ENCODE peak calls at places on chromosomes 13 and 19, in five cellular contexts. C is body of pancreas, N is BJ, R is heart right ventricle, X is stomach. L is an unnamed sample.

GRCh38 chr13:26485288-26485687 is 72.2 kb upstream of the WASF3 start:
- DNase-seq in C (no peak), N (no peak), R (no peak), X (no peak), L (no peak)

GRCh38 chr19:5358173-5358800 is 17.7 kb upstream of the PTPRS start:
- DNase-seq in C (no peak), N (no peak), R (no peak), X (no peak), L (peak; percentile 20)

GRCh38 chr19:40529093-40529954 is 47.3 kb upstream of the SHKBP1 start:
- DNase-seq in C (peak; percentile 86), N (peak; percentile 9), R (peak; percentile 86), X (peak; percentile 91), L (peak; percentile 82)

GRCh38 chr13:42064259-42064658 is 15.8 kb downstream of the DGKH start:
- DNase-seq in C (no peak), N (no peak), R (no peak), X (no peak), L (peak; percentile 76)

GRCh38 chr13:110014719-110015118 is 228.3 kb upstream of the IRS2 start:
- DNase-seq in C (peak; percentile 85), N (no peak), R (no peak), X (no peak), L (peak; percentile 77)

GRCh38 chr13:113053801-113054604 is 51.6 kb upstream of the F7 start:
- DNase-seq in C (no peak), N (no peak), R (peak; percentile 8), X (no peak), L (no peak)

GRCh38 chr19:8097681-8098567 is 45.4 kb downstream of the CCL25 start:
- DNase-seq in C (no peak), N (no peak), R (no peak), X (no peak), L (no peak)

GRCh38 chr13:88248393-88248792 is 577.2 kb downstream of the SLITRK5 start:
- DNase-seq in C (no peak), N (no peak), R (no peak), X (no peak), L (no peak)

GRCh38 chr13:65417953-65418352 is 1812.2 kb downstream of the PCDH9 start:
- DNase-seq in C (no peak), N (no peak), R (no peak), X (no peak), L (no peak)

GRCh38 chr19:45717131-45717982 is 13.3 kb downstream of the FBXO46 start:
- DNase-seq in C (peak; percentile 99), N (peak; percentile 94), R (peak; percentile 99), X (peak; percentile 99), L (peak; percentile 100)

GRCh38 chr13:40794414-40795368 is 5.3 kb downstream of the SLC25A15 start:
- DNase-seq in C (no peak), N (no peak), R (no peak), X (no peak), L (no peak)

GRCh38 chr19:33767898-33768413 is 28.7 kb upstream of the KCTD15 start:
- DNase-seq in C (no peak), N (no peak), R (no peak), X (no peak), L (peak; percentile 24)

DNA sequence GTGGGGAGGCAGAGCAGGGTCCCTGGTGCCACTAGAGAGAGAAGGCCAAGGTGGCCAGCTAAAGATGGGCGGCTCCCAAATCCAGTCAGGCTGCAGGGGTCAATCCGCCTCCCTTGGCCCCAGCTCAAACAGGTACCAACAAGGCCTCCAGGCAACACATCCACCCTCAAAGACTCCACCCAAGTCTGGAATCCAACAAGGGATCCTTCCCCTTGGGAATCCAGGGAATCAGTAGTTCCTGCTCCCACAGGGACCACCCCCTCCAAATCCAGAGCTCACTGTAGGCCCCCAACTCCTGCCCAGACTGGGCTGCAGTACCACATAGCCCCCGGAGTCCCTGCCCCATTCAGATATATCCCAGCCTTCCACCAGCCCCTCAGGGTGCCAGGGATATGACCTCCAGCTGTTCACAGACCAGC is 3.3 kb downstream of the ERF start:
- DNase-seq in C (no peak), N (no peak), R (no peak), X (no peak), L (no peak)
- H3K4me3 ChIP-seq in C (no peak overlapping the region), N (peak overlapping the region; percentile 14), R (peak overlapping the region; percentile 89), X (peak overlapping the region; percentile 97), L (peak overlapping the region; percentile 82)

GRCh38 chr13:33874871-33875270 is 56.9 kb downstream of the RFC3 start:
- DNase-seq in C (no peak), N (no peak), R (no peak), X (no peak), L (no peak)
- TF ChIP-seq CTCF in C (no peak), N (peak; percentile 24), R (no peak), X (no peak), L (no peak)

DNA sequence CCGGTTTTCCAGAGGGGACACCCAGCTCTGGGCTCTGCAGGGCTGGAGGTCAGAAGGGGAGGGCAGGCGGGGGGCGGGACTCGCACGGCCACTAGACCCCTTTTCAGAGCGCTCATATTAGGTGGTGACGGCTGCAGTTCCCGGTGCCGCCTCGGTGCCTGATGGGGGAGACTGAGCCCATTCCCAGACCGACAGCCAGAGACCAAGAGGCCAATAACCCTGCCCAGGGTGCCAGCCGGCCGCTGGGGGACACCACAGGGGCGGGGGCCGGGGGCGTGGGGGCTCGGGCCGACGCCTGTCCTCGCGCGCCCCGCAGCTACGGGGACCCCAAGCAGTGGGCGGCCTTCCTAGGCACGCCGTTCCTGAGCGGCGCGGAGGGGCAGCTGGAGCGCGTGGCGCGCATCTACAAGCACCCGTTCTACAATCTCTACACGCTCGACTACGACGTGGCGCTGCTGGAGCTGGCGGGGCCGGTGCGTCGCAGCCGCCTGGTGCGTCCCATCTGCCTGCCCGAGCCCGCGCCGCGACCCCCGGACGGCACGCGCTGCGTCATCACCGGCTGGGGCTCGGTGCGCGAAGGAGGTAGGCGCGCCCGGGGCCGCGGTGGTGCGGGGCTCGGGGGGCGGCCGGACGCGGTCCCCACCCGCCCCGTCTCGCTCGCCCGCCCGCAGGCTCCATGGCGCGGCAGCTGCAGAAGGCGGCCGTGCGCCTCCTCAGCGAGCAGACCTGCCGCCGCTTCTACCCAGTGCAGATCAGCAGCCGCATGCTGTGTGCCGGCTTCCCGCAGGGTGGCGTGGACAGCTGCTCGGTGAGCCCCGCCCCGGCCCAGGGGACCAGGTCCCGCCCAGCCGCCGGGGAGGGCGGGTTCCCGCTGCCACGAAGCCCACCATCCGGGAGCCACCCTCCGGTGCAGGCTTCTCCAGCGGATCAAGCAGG is 2.4 kb downstream of the TIMM13 start:
- DNase-seq in C (peak; percentile 70), N (no peak), R (peak; percentile 47), X (peak; percentile 30), L (peak; percentile 69)
- H3K4me3 ChIP-seq in C (peak overlapping the region; percentile 3), N (peak overlapping the region; percentile 21), R (peak overlapping the region; percentile 95), X (peak overlapping the region; percentile 99), L (peak overlapping the region; percentile 22)

DNA sequence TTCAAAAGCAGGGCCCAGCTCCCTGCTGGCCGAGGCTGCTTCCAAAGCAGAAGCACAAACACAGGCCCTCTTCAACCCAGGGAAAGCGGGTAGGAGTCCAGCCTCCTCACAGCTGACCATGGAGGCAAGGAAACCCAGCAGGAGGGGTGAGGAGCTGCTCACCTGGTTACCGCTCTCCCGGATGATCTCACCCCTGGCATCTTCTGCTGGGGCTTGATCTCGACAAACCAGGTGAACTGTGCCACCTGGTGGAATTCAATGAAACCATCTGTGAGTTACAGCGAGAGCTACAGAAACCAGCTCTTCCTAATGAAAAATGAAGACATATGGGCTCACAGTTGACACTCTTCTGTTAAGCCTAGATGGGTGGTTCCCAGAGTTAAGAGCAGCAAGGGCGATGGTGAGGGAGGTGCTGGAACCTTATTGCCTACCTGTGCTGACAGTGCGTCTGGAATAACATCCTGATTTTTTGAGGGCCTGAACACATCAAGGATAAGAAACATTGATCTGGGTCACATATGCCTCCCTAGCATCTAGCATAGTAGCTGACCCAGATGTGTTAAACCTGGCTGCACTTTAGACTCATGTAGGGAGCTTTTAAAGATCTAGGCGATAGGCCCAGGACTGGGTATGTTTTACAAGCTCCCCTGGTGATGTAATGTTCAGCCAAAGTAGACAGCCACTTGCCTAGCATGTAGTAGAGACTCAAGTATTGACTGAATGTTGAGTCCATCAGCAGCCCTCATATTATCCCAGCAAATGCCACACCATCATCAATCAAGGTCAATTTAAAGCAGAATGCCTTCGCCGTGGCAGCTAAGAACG is 6.1 kb downstream of the DHRS12 start:
- DNase-seq in C (peak; percentile 96), N (no peak), R (no peak), X (peak; percentile 74), L (peak; percentile 71)
- TF ChIP-seq CTCF in C (peak; percentile 92), N (peak; percentile 39), R (no peak), X (peak; percentile 74), L (peak; percentile 30)

GRCh38 chr19:32537626-32538025 is 43.4 kb upstream of the PDCD5 start:
- DNase-seq in C (no peak), N (no peak), R (no peak), X (no peak), L (no peak)
- H3K4me3 ChIP-seq in C (no peak overlapping the region), N (no peak overlapping the region), R (no peak overlapping the region), X (no peak overlapping the region), L (no peak overlapping the region)

GRCh38 chr13:94708971-94709614 is 3.3 kb downstream of the SOX21 start:
- DNase-seq in C (no peak), N (no peak), R (no peak), X (no peak), L (no peak)

GRCh38 chr13:94711561-94712286 is 621 bp downstream of the SOX21 start:
- DNase-seq in C (no peak), N (no peak), R (no peak), X (no peak), L (peak; percentile 36)

GRCh38 chr13:94712287-94712811 is at the start of gene SOX21:
- DNase-seq in C (no peak), N (no peak), R (no peak), X (no peak), L (no peak)

GRCh38 chr13:94710081-94710809 is 2.1 kb downstream of the SOX21 start:
- DNase-seq in C (no peak), N (no peak), R (no peak), X (no peak), L (no peak)

GRCh38 chr13:94710881-94711560 is 1.3 kb downstream of the SOX21 start:
- DNase-seq in C (no peak), N (no peak), R (no peak), X (no peak), L (no peak)
- TF ChIP-seq CTCF in C (no peak), N (no peak), R (no peak), X (no peak), L (no peak)